ENCODE peak calls at places on chromosomes 5 and 9, in seven cellular contexts. T, B, N, E, Q, S and P are unnamed samples. For H3K79me1, the result is how much of the 10 kb centered on the place peaks cover.

GRCh38 chr5:77277764-77278163 is 67.3 kb downstream of the PDE8B start:
- DNase-seq in T (no peak), B (no peak), N (no peak), E (no peak), Q (no peak), S (no peak), P (no peak)

GRCh38 chr9:97277953-97278352 is 29.5 kb upstream of the CCDC180 start:
- DNase-seq in T (no peak), B (no peak), N (no peak), E (no peak), Q (no peak), S (no peak), P (no peak)

GRCh38 chr5:169183581-169183980 is 117.4 kb downstream of the SLIT3 start:
- DNase-seq in T (no peak), B (no peak), N (no peak), E (no peak), Q (no peak), S (no peak), P (no peak)

GRCh38 chr5:77590347-77590746 is 48.2 kb downstream of the OTP start:
- DNase-seq in T (no peak), B (no peak), N (no peak), E (no peak), Q (no peak), S (no peak), P (no peak)

GRCh38 chr5:119353686-119354366 is 2.0 kb upstream of the TNFAIP8 start:
- DNase-seq in T (no peak), B (no peak), N (no peak), E (no peak), Q (no peak), S (no peak), P (no peak)

GRCh38 chr5:172902497-172903472 is 56.4 kb upstream of the RPL26L1 start:
- DNase-seq in T (peak), B (peak), N (peak), E (peak), Q (peak), S (no peak), P (peak)

GRCh38 chr9:87081523-87081922 is 134.2 kb upstream of the GAS1 start:
- DNase-seq in T (no peak), B (no peak), N (no peak), E (no peak), Q (no peak), S (no peak), P (no peak)

GRCh38 chr9:86354882-86355399 is 731 bp upstream of the TUT7 start:
- DNase-seq in T (no peak), B (no peak), N (no peak), E (no peak), Q (no peak), S (no peak), P (peak)

GRCh38 chr9:36092509-36093215 is 43.9 kb upstream of the GLIPR2 start:
- DNase-seq in T (no peak), B (no peak), N (peak), E (no peak), Q (peak), S (no peak), P (no peak)

GRCh38 chr9:3879315-3879714 is 353.5 kb upstream of the RFX3 start:
- DNase-seq in T (no peak), B (no peak), N (no peak), E (no peak), Q (no peak), S (no peak), P (no peak)

GRCh38 chr9:111949919-111950318 is 53.3 kb downstream of the UGCG start:
- DNase-seq in T (peak), B (no peak), N (no peak), E (no peak), Q (no peak), S (no peak), P (no peak)

GRCh38 chr9:116499986-116500871 is 186.9 kb upstream of the TRIM32 start:
- DNase-seq in T (peak), B (no peak), N (peak), E (no peak), Q (peak), S (no peak), P (no peak)

GRCh38 chr5:139108056-139108811 is 89.9 kb downstream of the SIL1 start:
- DNase-seq in T (peak), B (no peak), N (no peak), E (no peak), Q (no peak), S (no peak), P (no peak)

GRCh38 chr5:176737746-176738699 is 72.3 kb upstream of the UNC5A start:
- DNase-seq in T (no peak), B (peak), N (no peak), E (no peak), Q (no peak), S (no peak), P (no peak)

GRCh38 chr5:172411423-172412111 is 42.8 kb downstream of the SH3PXD2B start:
- DNase-seq in T (peak), B (no peak), N (no peak), E (no peak), Q (peak), S (no peak), P (no peak)

GRCh38 chr5:137587952-137588351 is 88.8 kb upstream of the SPOCK1 start:
- DNase-seq in T (no peak), B (no peak), N (no peak), E (no peak), Q (no peak), S (no peak), P (no peak)

GRCh38 chr9:126392662-126393383 is 66.2 kb downstream of the MVB12B start:
- DNase-seq in T (no peak), B (no peak), N (no peak), E (no peak), Q (no peak), S (no peak), P (no peak)

GRCh38 chr5:172113036-172113435 is 75.0 kb downstream of the STK10 start:
- DNase-seq in T (no peak), B (no peak), N (no peak), E (no peak), Q (no peak), S (no peak), P (no peak)

GRCh38 chr5:113052041-113052795 is 75.6 kb downstream of the DCP2 start:
- DNase-seq in T (no peak), B (no peak), N (no peak), E (no peak), Q (no peak), S (no peak), P (no peak)

GRCh38 chr5:36646507-36647023 is 40.2 kb downstream of the SLC1A3 start:
- DNase-seq in T (no peak), B (no peak), N (no peak), E (no peak), Q (no peak), S (no peak), P (no peak)

GRCh38 chr5:177295929-177296328 is 7.6 kb downstream of the RAB24 start:
- DNase-seq in T (no peak), B (no peak), N (no peak), E (no peak), Q (no peak), S (no peak), P (no peak)

GRCh38 chr9:129259373-129259772 is 81.3 kb upstream of the IER5L start:
- DNase-seq in T (no peak), B (no peak), N (no peak), E (no peak), Q (no peak), S (no peak), P (no peak)

GRCh38 chr9:94826644-94827410 is 100.3 kb downstream of the AOPEP start:
- DNase-seq in T (no peak), B (no peak), N (no peak), E (no peak), Q (no peak), S (no peak), P (no peak)

GRCh38 chr5:122129332-122129731 is at the start of gene ZNF474:
- DNase-seq in T (peak), B (peak), N (peak), E (peak), Q (peak), S (peak), P (peak)

GRCh38 chr9:4844439-4844838 is 51.7 kb downstream of the RCL1 start:
- DNase-seq in T (no peak), B (no peak), N (no peak), E (no peak), Q (no peak), S (no peak), P (no peak)

GRCh38 chr5:55410840-55411239 is 103.1 kb downstream of the MTREX start:
- DNase-seq in T (no peak), B (no peak), N (no peak), E (no peak), Q (no peak), S (no peak), P (no peak)

GRCh38 chr5:145750194-145750593 is 84.9 kb downstream of the PRELID2 start:
- DNase-seq in T (no peak), B (no peak), N (no peak), E (no peak), Q (no peak), S (no peak), P (no peak)

GRCh38 chr5:179696605-179697004 is 2.2 kb upstream of the CANX start:
- DNase-seq in T (no peak), B (no peak), N (no peak), E (no peak), Q (peak), S (no peak), P (no peak)

GRCh38 chr9:69674741-69675438 is 2.7 kb upstream of the APBA1 start:
- DNase-seq in T (peak), B (no peak), N (no peak), E (no peak), Q (peak), S (no peak), P (peak)

GRCh38 chr5:171080151-171080938 is 218.5 kb downstream of the RANBP17 start:
- DNase-seq in T (no peak), B (no peak), N (no peak), E (no peak), Q (no peak), S (no peak), P (no peak)

DNA sequence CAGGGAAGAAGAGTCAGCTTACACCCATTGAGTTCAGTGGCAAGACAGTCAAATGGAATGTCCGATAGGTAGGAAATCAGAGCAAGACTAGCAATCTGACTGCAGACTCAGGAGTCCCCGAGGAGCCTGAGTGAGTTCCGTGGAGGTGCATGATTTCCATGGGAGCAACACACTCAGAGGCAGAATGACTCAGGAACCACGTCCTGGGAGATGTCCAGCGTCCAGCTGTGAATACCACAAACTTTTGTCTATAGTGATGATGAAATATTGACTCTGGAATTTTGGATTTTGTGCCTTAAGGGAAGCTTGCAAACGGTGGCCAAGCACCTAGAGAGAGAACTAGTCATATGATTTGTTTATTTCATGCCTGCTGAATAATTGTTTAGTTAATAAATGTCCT is 100.5 kb downstream of the PDE4D start:
- DNase-seq in T (peak), B (no peak), N (no peak), E (no peak), Q (peak), S (no peak), P (peak)
- H2AK5ac ChIP-seq in T (no peak), B (no peak), N (no peak), E (no peak), Q (no peak), S (no peak), P (no peak)

GRCh38 chr9:73761905-73762304 is 610.2 kb downstream of the ANXA1 start:
- DNase-seq in T (no peak), B (no peak), N (no peak), E (no peak), Q (no peak), S (no peak), P (no peak)
- H3K79me1 ChIP-seq in T (under half), B (under half), N (under half), E (under half), Q (under half), S (under half), P (under half)

DNA sequence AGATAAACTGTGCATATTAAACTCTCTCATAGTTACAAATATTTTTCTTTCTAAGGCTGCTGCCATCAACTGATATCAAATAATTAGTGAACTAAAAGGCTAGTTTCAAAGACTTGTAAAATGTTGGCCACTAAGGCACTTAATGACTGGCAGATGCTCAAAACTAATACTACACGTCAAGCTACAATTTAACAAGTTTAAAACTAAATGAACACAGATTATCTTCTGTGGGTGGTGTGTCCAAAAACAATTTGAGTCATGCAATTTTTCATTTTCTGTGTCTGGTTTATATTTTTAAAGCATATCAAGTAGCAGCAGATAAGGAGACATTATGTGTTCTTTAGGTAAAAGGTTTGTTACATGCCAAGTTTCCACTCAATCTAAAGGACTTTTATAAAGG is 665.1 kb downstream of the EFNA5 start:
- DNase-seq in T (no peak), B (no peak), N (no peak), E (no peak), Q (no peak), S (no peak), P (no peak)
- H2AK5ac ChIP-seq in T (no peak), B (no peak), N (no peak), E (no peak), Q (no peak), S (no peak), P (no peak)

GRCh38 chr5:167665841-167666375 is 625.5 kb upstream of the WWC1 start:
- DNase-seq in T (no peak), B (no peak), N (no peak), E (no peak), Q (no peak), S (no peak), P (no peak)

GRCh38 chr5:167658890-167659289 is 632.6 kb upstream of the WWC1 start:
- DNase-seq in T (peak), B (no peak), N (no peak), E (no peak), Q (peak), S (no peak), P (no peak)

GRCh38 chr5:167657016-167657415 is 634.4 kb upstream of the WWC1 start:
- DNase-seq in T (no peak), B (no peak), N (no peak), E (peak), Q (no peak), S (no peak), P (peak)

GRCh38 chr5:167664222-167664804 is 627.1 kb upstream of the WWC1 start:
- DNase-seq in T (no peak), B (no peak), N (no peak), E (no peak), Q (no peak), S (no peak), P (no peak)

DNA sequence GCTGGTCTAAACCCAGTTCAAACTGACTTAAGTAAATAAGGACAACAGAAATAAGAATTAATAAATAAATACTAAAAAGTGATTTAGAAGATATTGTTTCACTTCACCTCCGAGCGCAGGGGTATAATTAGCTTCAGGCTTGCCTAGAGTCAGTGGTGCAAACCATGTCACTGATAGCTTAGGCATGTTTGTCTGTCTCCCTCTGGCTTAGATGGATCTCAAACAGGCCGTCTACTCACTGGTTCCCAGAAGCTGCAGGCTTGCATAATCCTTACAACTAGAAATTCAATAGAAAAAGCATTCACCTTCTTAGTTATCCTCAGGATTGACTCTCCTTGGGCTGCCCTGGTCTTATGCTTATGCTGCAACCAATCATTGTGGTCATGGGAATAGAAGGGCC is 629.8 kb upstream of the WWC1 start:
- DNase-seq in T (no peak), B (no peak), N (no peak), E (no peak), Q (no peak), S (no peak), P (no peak)
- H3K79me1 ChIP-seq in T (under half), B (under half), N (under half), E (under half), Q (under half), S (under half), P (under half)

GRCh38 chr5:141528401-141528984 is 39.6 kb downstream of the PCDHGC5 start:
- DNase-seq in T (peak), B (no peak), N (no peak), E (no peak), Q (no peak), S (no peak), P (no peak)
- H2AK5ac ChIP-seq in T (peak), B (no peak), N (no peak), E (no peak), Q (peak), S (no peak), P (no peak)

DNA sequence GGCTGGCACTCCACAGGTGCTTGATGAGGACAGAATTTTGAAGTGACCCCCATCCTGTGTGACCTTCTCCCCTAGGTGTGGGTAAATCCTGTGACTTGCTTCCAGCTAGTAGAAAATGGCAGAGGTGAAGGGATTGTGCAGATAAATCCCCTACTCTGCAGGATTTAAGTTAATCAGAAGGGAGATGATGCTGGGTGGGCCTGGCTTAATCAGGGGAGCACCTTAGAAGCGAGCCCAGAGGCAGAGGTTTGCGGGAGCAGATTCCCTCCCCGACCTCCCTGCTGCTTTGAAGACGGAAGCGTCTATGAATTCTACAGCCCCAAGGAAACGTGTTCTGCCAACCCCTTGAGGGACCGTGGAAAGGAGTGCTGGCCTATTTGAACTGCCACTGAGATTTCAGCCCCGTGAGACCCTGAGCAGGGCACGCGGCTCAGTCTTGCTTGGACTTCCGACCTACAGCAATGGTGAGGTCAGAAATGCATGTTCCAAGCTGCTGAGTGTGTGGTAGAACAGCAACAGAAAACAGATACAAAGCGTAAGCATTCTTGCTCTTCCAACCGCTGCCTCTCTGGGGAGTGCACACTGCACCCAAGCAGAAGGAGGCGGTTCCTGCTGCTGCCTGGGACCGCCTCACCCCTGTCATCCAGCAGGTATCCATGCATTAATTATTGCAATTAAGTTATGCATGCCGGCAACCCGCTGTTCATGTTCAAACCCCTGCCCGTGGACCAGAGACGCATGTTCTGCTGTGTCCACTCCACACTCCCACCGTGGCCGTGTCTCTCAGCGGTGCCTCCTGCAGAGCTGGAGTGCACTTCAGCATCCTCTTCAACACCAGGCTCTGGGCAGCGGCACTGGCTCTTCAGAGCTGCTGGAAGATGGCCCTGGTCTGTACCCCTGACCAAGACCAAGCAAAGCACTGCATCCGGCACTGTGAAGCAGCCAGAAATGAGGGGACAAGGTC is 54.6 kb upstream of the RXRA start:
- DNase-seq in T (no peak), B (no peak), N (no peak), E (no peak), Q (no peak), S (no peak), P (no peak)
- H3K79me1 ChIP-seq in T (under half), B (under half), N (under half), E (under half), Q (under half), S (under half), P (under half)